ENCODE peak calls at places on chromosomes 3 and 15, in five cellular contexts. X is CD4-positive, alpha-beta T cell; Z is neural progenitor cell; K is activated T-cell treated with anti-CD3 and anti-CD28 coated beads, Interleukin-2, amount 50 U/mL, for 24 hours; W is pancreas. R is an unnamed sample.

GRCh38 chr3:48429416-48430358 is at the start of gene PLXNB1:
- DNase-seq in W (peak), K (peak), Z (peak), X (peak), R (peak)

GRCh38 chr3:130839815-130840214 is 54.1 kb upstream of the ATP2C1 start:
- DNase-seq in Z (no peak), K (no peak), W (no peak), X (no peak), R (no peak)

GRCh38 chr3:144189044-144189443 is 217.4 kb downstream of the DIPK2A start:
- DNase-seq in K (no peak), W (no peak), Z (peak), X (no peak), R (no peak)

GRCh38 chr15:41772720-41773331 is 1.5 kb upstream of the MAPKBP1 start:
- DNase-seq in W (no peak), K (peak), Z (peak), X (peak), R (peak)

GRCh38 chr3:17195856-17196604 is 311.3 kb downstream of the PLCL2 start:
- DNase-seq in K (no peak), W (no peak), Z (peak), X (no peak), R (no peak)

GRCh38 chr3:65671004-65671403 is 367.7 kb downstream of the MAGI1 start:
- DNase-seq in K (no peak), X (no peak), W (no peak), Z (no peak), R (no peak)

GRCh38 chr3:57512174-57512573 is 32.0 kb downstream of the DNAH12 start:
- DNase-seq in Z (no peak), K (no peak), W (no peak), X (no peak), R (no peak)

GRCh38 chr3:142724682-142725351 is 983 bp downstream of the TRPC1 start:
- DNase-seq in Z (peak), W (peak), X (peak), K (no peak), R (peak)

GRCh38 chr3:55620361-55621025 is 133.4 kb upstream of the WNT5A start:
- DNase-seq in W (no peak), Z (no peak), K (no peak), X (no peak), R (no peak)

GRCh38 chr3:141686477-141687280 is 51.4 kb upstream of the RNF7 start:
- DNase-seq in K (no peak), W (no peak), Z (no peak), X (no peak), R (peak)

GRCh38 chr15:73273181-73274002 is 95.4 kb downstream of the HCN4 start:
- DNase-seq in W (no peak), Z (peak), K (peak), X (peak), R (peak)

GRCh38 chr15:69044899-69045298 is 30.4 kb downstream of the NOX5 start:
- DNase-seq in W (no peak), Z (no peak), K (no peak), X (no peak), R (no peak)

GRCh38 chr3:9542182-9542581 is 11.4 kb downstream of the LHFPL4 start:
- DNase-seq in W (no peak), K (no peak), Z (no peak), X (no peak), R (no peak)

GRCh38 chr3:30576946-30577345 is 29.5 kb upstream of the TGFBR2 start:
- DNase-seq in Z (no peak), K (no peak), X (no peak), W (no peak), R (no peak)

GRCh38 chr3:81876826-81877225 is 115.4 kb upstream of the GBE1 start:
- DNase-seq in K (no peak), X (no peak), Z (no peak), W (no peak), R (no peak)

GRCh38 chr15:89430530-89431341 is 65.6 kb downstream of the RHCG start:
- DNase-seq in X (peak), K (peak), W (peak), Z (peak), R (peak)

GRCh38 chr15:63186065-63186464 is 3.3 kb upstream of the RAB8B start:
- DNase-seq in W (no peak), X (no peak), Z (no peak), K (no peak), R (no peak)

GRCh38 chr3:171825222-171825828 is 15.0 kb upstream of the PLD1 start:
- DNase-seq in X (no peak), Z (no peak), K (no peak), W (no peak), R (no peak)

GRCh38 chr15:69834756-69835155 is 263.0 kb downstream of the TLE3 start:
- DNase-seq in Z (peak), X (no peak), K (no peak), W (no peak), R (no peak)

GRCh38 chr15:33278816-33279612 is 31.8 kb upstream of the RYR3 start:
- DNase-seq in Z (no peak), X (no peak), W (no peak), K (no peak), R (no peak)

GRCh38 chr3:190862209-190863118 is at the start of gene GMNC:
- DNase-seq in X (no peak), K (peak), W (peak), Z (peak), R (peak)

GRCh38 chr15:92661069-92661468 is 5.5 kb upstream of the FAM174B start:
- DNase-seq in W (no peak), Z (no peak), K (no peak), X (no peak), R (no peak)

GRCh38 chr3:43785551-43785950 is 94.8 kb downstream of the ABHD5 start:
- DNase-seq in K (no peak), W (no peak), X (no peak), Z (no peak), R (no peak)

GRCh38 chr3:150483226-150483625 is 63.1 kb downstream of the SERP1 start:
- DNase-seq in K (no peak), X (no peak), Z (no peak), W (no peak), R (no peak)

GRCh38 chr15:81767076-81767475 is 278.7 kb downstream of the MEX3B start:
- DNase-seq in K (no peak), Z (no peak), X (no peak), W (no peak), R (peak)

GRCh38 chr15:45131510-45131909 is 1.7 kb downstream of the DUOX1 start:
- DNase-seq in W (no peak), X (no peak), K (no peak), Z (no peak), R (no peak)

GRCh38 chr15:51992953-51993352 is 21.4 kb upstream of the LEO1 start:
- DNase-seq in W (no peak), X (no peak), K (no peak), Z (no peak), R (no peak)

GRCh38 chr3:6622260-6622659 is 238.7 kb upstream of the GRM7 start:
- DNase-seq in K (no peak), X (no peak), Z (no peak), W (no peak), R (no peak)

GRCh38 chr15:32774022-32774421 is 56.2 kb downstream of the GREM1 start:
- DNase-seq in X (no peak), K (no peak), W (no peak), Z (no peak), R (no peak)

GRCh38 chr15:62119224-62119925 is 45.7 kb downstream of the C2CD4B start:
- DNase-seq in W (no peak), X (no peak), K (no peak), Z (no peak), R (no peak)

GRCh38 chr3:1190576-1190975 is 97.8 kb downstream of the CNTN6 start:
- DNase-seq in X (no peak), Z (no peak), K (no peak), W (no peak), R (no peak)

GRCh38 chr15:68969298-68969697 is 39.0 kb downstream of the SPESP1 start:
- DNase-seq in Z (no peak), X (no peak), K (no peak), W (no peak), R (no peak)

GRCh38 chr15:25498835-25499234 is 60.0 kb upstream of the UBE3A start:
- DNase-seq in W (no peak), K (no peak), Z (no peak), X (no peak), R (no peak)

GRCh38 chr15:88769161-88769971 is 33.9 kb upstream of the ACAN start:
- DNase-seq in W (no peak), Z (peak), X (no peak), K (no peak), R (no peak)

GRCh38 chr3:9290556-9290955 is 41.1 kb upstream of the SRGAP3 start:
- DNase-seq in X (no peak), W (no peak), Z (no peak), K (no peak), R (no peak)

GRCh38 chr15:31801152-31801551 is 229.2 kb upstream of the CHRNA7 start:
- DNase-seq in Z (no peak), K (no peak), W (no peak), X (no peak), R (peak)

GRCh38 chr15:78796510-78796909 is 14.8 kb downstream of the ADAMTS7 start:
- DNase-seq in Z (no peak), W (peak), K (no peak), X (no peak), R (no peak)

GRCh38 chr3:188306435-188306980 is 152.6 kb downstream of the LPP start:
- DNase-seq in Z (no peak), W (no peak), K (no peak), X (no peak), R (no peak)

GRCh38 chr15:86317379-86317745 is 237.7 kb downstream of the AGBL1 start:
- DNase-seq in Z (no peak), K (no peak), X (no peak), W (no peak), R (no peak)